ENCODE peak calls at places on chromosomes 3 and 15, in seven cellular contexts. K, T, G, I, R, V and U are unnamed samples.

GRCh38 chr15:25738171-25738792 is 124.8 kb downstream of the ATP10A start:
- DNase-seq in K (no peak), T (no peak), G (no peak), I (no peak), R (no peak), V (no peak), U (no peak)

GRCh38 chr15:78550194-78550593 is 9.9 kb downstream of the PSMA4 start:
- DNase-seq in K (no peak), T (no peak), G (no peak), I (no peak), R (no peak), V (no peak), U (no peak)

GRCh38 chr3:122786067-122786466 is 7.6 kb downstream of the HSPBAP1 start:
- DNase-seq in K (no peak), T (peak; percentile 66), G (no peak), I (no peak), R (no peak), V (no peak), U (no peak)

GRCh38 chr15:23075927-23076326 is 36.6 kb upstream of the TUBGCP5 start:
- DNase-seq in K (no peak), T (no peak), G (no peak), I (no peak), R (peak; percentile 17), V (no peak), U (no peak)

GRCh38 chr15:42077680-42078079 is 16.7 kb downstream of the PLA2G4D start:
- DNase-seq in K (no peak), T (no peak), G (no peak), I (no peak), R (no peak), V (no peak), U (no peak)

GRCh38 chr3:24548278-24548677 is 53.6 kb upstream of the THRB start:
- DNase-seq in K (no peak), T (no peak), G (no peak), I (no peak), R (no peak), V (no peak), U (no peak)

GRCh38 chr3:42526616-42527367 is 24.3 kb downstream of the VIPR1 start:
- DNase-seq in K (no peak), T (no peak), G (no peak), I (no peak), R (no peak), V (no peak), U (no peak)

GRCh38 chr15:48579945-48580671 is 65.4 kb downstream of the FBN1 start:
- DNase-seq in K (no peak), T (no peak), G (no peak), I (no peak), R (no peak), V (no peak), U (no peak)

GRCh38 chr15:100781961-100782525 is 97.6 kb upstream of the ALDH1A3 start:
- DNase-seq in K (no peak), T (no peak), G (no peak), I (no peak), R (peak; percentile 34), V (peak; percentile 1), U (no peak)

GRCh38 chr3:46714728-46715506 is 2.8 kb downstream of the PRSS50 start:
- DNase-seq in K (no peak), T (no peak), G (no peak), I (no peak), R (peak; percentile 74), V (no peak), U (no peak)

GRCh38 chr3:106466881-106467280 is 598.1 kb upstream of the CBLB start:
- DNase-seq in K (no peak), T (no peak), G (no peak), I (no peak), R (no peak), V (no peak), U (no peak)

GRCh38 chr3:44476181-44476599 is 1.3 kb downstream of the ZNF445 start:
- DNase-seq in K (no peak), T (peak; percentile 21), G (no peak), I (peak; percentile 59), R (no peak), V (no peak), U (no peak)

GRCh38 chr3:44468572-44469520 is 8.6 kb downstream of the ZNF445 start:
- DNase-seq in K (no peak), T (peak; percentile 85), G (peak; percentile 11), I (no peak), R (no peak), V (no peak), U (no peak)

GRCh38 chr3:178514411-178514800 is 21.8 kb upstream of the KCNMB2 start:
- DNase-seq in K (no peak), T (no peak), G (no peak), I (peak; percentile 68), R (no peak), V (no peak), U (no peak)

GRCh38 chr3:71054312-71054711 is 529.2 kb downstream of the FOXP1 start:
- DNase-seq in K (no peak), T (no peak), G (no peak), I (no peak), R (no peak), V (no peak), U (no peak)

GRCh38 chr3:52226229-52226817 is 878 bp upstream of the TLR9 start:
- DNase-seq in K (no peak), T (no peak), G (no peak), I (no peak), R (no peak), V (no peak), U (no peak)

GRCh38 chr3:124833710-124834332 is 53.3 kb downstream of the ITGB5 start:
- DNase-seq in K (no peak), T (no peak), G (no peak), I (no peak), R (no peak), V (no peak), U (no peak)

GRCh38 chr15:84703808-84704207 is 12.1 kb downstream of the SEC11A start:
- DNase-seq in K (no peak), T (no peak), G (no peak), I (no peak), R (no peak), V (no peak), U (no peak)

GRCh38 chr3:177418787-177419186 is 221.5 kb upstream of the TBL1XR1 start:
- DNase-seq in K (no peak), T (peak; percentile 32), G (no peak), I (no peak), R (no peak), V (no peak), U (no peak)

GRCh38 chr3:186614597-186615483 is 2.0 kb downstream of the AHSG start:
- DNase-seq in K (peak; percentile 76), T (peak; percentile 58), G (peak; percentile 85), I (peak; percentile 78), R (peak; percentile 92), V (peak; percentile 67), U (peak; percentile 42)

GRCh38 chr3:66428733-66429132 is 72.1 kb downstream of the LRIG1 start:
- DNase-seq in K (no peak), T (peak; percentile 93), G (no peak), I (peak; percentile 41), R (peak; percentile 93), V (peak; percentile 94), U (peak; percentile 64)

GRCh38 chr3:32391643-32392529 is at the start of gene CMTM7:
- DNase-seq in K (peak; percentile 45), T (peak; percentile 80), G (peak; percentile 85), I (peak; percentile 57), R (peak; percentile 93), V (peak; percentile 59), U (no peak)
- TF ChIP-seq CTCF in K (no peak), T (peak; percentile 14), G (no peak), I (no peak), R (no peak), V (no peak), U (no peak)

GRCh38 chr3:50983887-50984286 is 309.2 kb downstream of the DOCK3 start:
- DNase-seq in K (no peak), T (no peak), G (no peak), I (no peak), R (no peak), V (no peak), U (no peak)

GRCh38 chr3:50982540-50983325 is 308.0 kb downstream of the DOCK3 start:
- DNase-seq in K (no peak), T (no peak), G (no peak), I (no peak), R (no peak), V (no peak), U (no peak)

DNA sequence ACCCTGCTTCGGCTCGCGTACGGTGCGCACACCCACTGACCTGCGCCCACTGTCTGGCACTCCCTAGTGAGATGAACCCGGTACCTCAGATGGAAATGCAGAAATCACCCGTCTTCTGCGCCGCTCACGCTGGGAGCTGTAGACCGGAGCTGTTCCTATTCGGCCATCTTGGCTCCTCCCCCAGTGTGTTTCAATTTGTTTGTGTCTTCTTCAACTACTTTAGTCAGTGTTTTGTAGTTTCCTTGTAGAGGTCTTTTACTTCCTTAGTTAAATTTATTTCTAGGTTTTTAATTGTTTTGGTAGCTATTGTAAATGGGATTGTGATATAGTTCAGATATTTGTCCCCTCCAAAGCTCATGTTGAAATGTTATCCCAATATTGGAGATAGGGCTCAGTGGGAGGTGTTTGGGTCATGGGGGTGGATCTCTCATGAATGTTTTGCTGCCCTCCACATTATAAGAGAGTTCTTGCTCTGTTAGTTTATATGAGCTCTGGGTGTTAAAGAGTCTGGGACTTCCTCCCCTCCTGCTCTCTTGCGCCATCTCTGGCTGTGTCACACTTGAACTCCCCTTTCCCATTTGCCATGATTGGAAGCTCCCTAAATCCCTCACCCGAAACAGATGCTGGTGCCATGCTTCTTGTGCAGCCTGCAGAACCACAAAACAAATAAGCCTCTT is 304.4 kb downstream of the DOCK3 start:
- DNase-seq in K (no peak), T (no peak), G (no peak), I (no peak), R (no peak), V (no peak), U (no peak)
- TF ChIP-seq CTCF in K (peak; percentile 29), T (no peak), G (no peak), I (no peak), R (no peak), V (no peak), U (peak; percentile 36)

GRCh38 chr3:193852901-193853300 is 259.9 kb downstream of the OPA1 start:
- DNase-seq in K (no peak), T (no peak), G (no peak), I (no peak), R (no peak), V (no peak), U (no peak)

GRCh38 chr3:193853511-193854219 is 260.7 kb downstream of the OPA1 start:
- DNase-seq in K (no peak), T (peak; percentile 54), G (peak; percentile 72), I (no peak), R (no peak), V (no peak), U (no peak)

GRCh38 chr3:193850084-193850619 is 257.1 kb downstream of the OPA1 start:
- DNase-seq in K (no peak), T (no peak), G (no peak), I (no peak), R (no peak), V (no peak), U (no peak)

GRCh38 chr3:193851416-193851815 is 258.4 kb downstream of the OPA1 start:
- DNase-seq in K (no peak), T (no peak), G (peak; percentile 72), I (no peak), R (no peak), V (peak; percentile 36), U (no peak)

GRCh38 chr3:193851941-193852674 is 259.1 kb downstream of the OPA1 start:
- DNase-seq in K (no peak), T (no peak), G (peak; percentile 82), I (no peak), R (no peak), V (peak; percentile 63), U (no peak)
- TF ChIP-seq CTCF in K (no peak), T (no peak), G (no peak), I (no peak), R (no peak), V (no peak), U (no peak)

GRCh38 chr3:38117163-38117716 is 19.7 kb downstream of the ACAA1 start:
- DNase-seq in K (no peak), T (peak; percentile 25), G (no peak), I (no peak), R (peak; percentile 81), V (no peak), U (no peak)
- TF ChIP-seq CTCF in K (no peak), T (peak; percentile 68), G (no peak), I (no peak), R (no peak), V (no peak), U (no peak)